ENCODE peak calls at places on chromosome 15, in five cellular contexts. A is stomach, Z is transverse colon, K is HCT116, F is SK-N-SH. Q is an unnamed sample.

GRCh38 chr15:89898628-89899302 is 5.0 kb upstream of the AP3S2 start:
- DNase-seq in Z (peak), F (peak), K (peak), A (peak), Q (peak)

GRCh38 chr15:59492389-59493377 is 54.7 kb downstream of the FAM81A start:
- DNase-seq in F (peak), A (peak), K (peak), Z (peak), Q (peak)

GRCh38 chr15:62875626-62876021 is 166.9 kb upstream of the TPM1 start:
- DNase-seq in Z (no peak), K (no peak), F (no peak), A (no peak), Q (no peak)

GRCh38 chr15:65862682-65863081 is 6.6 kb upstream of the RAB11A start:
- DNase-seq in Z (peak), K (peak), F (peak), A (peak), Q (peak)

GRCh38 chr15:62850318-62850717 is 192.2 kb upstream of the TPM1 start:
- DNase-seq in F (no peak), K (no peak), A (peak), Z (no peak), Q (no peak)

GRCh38 chr15:100663066-100663465 is 60.7 kb downstream of the ASB7 start:
- DNase-seq in A (no peak), Z (no peak), K (peak), F (peak), Q (no peak)

GRCh38 chr15:34241376-34242350 is 16.8 kb downstream of the EMC4 start:
- DNase-seq in Z (peak), A (no peak), F (peak), K (no peak), Q (peak)

GRCh38 chr15:43702174-43702573 is 8.5 kb downstream of the CKMT1A start:
- DNase-seq in F (no peak), A (no peak), Z (no peak), K (no peak), Q (no peak)

GRCh38 chr15:44537728-44538240 is 837 bp downstream of the EIF3J start:
- DNase-seq in Z (no peak), K (no peak), A (no peak), F (peak), Q (no peak)

GRCh38 chr15:38885477-38885952 is 320.9 kb upstream of the RASGRP1 start:
- DNase-seq in Z (no peak), F (no peak), K (no peak), A (no peak), Q (no peak)

GRCh38 chr15:38885001-38885400 is 320.4 kb upstream of the RASGRP1 start:
- DNase-seq in K (no peak), F (no peak), Z (no peak), A (no peak), Q (peak)

GRCh38 chr15:38886315-38887163 is 321.9 kb upstream of the RASGRP1 start:
- DNase-seq in K (no peak), A (no peak), Z (no peak), F (no peak), Q (no peak)

GRCh38 chr15:38890194-38890593 is 325.6 kb upstream of the RASGRP1 start:
- DNase-seq in Z (no peak), A (no peak), K (no peak), F (no peak), Q (peak)

DNA sequence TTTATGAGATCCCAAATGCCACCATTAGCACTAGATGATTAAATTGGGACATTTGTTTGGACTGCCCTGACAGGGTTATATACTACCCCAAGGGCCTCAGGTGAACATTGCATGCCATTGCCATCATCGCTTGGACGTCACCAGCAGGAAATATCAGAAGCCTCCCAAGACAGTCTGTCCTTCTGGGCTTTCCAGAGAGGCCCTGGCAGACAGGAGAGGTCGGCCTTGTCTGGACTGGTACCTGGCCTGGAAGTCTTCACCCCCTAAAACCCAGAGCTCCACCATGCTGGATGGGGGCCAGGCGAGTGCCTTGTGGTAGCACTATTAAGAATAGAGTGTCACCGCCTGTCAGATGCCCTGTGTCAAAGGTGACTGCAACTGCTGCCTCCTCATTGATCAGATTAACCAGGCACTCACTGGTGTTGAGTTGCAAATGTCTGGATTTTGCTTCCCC is 324.1 kb upstream of the RASGRP1 start:
- DNase-seq in A (no peak), K (no peak), F (peak), Z (no peak), Q (no peak)
- TF ChIP-seq POLR2AphosphoS5 in A (no peak), K (no peak), F (no peak), Z (no peak), Q (no peak)

DNA sequence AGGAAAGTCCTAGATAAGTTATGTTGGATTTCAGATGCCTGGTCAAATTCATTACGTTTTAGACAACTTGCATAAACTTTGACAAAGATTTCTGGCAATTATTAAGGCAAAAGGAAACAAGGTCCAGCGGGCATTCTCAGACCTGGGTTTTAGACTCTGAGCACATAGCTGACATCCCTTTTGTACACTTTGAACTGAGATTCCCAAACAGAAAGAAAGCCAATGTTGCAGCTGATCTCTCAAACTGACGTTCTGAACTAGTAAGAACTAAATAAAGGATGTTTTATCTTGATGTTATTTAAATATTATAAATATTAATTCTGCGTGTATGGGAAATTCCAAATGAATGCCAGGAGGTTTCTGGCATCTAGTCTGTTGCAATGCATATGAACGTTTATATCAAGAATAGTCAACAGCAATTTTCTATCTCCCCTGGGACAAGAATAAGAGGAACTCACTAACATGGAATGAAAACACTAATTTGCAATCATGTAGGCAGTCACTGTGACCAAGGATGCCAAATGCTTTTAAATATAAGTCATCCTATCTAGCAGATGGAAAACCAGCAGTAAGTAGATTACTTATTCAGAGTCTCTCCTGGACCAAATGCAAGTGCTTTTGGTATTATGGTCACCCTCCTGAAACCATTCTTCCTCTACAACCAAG is 202.1 kb downstream of the GREM1 start:
- DNase-seq in K (no peak), Z (no peak), A (no peak), F (no peak), Q (no peak)
- TF ChIP-seq POLR2AphosphoS5 in K (no peak), Z (no peak), A (peak), F (no peak), Q (no peak)

DNA sequence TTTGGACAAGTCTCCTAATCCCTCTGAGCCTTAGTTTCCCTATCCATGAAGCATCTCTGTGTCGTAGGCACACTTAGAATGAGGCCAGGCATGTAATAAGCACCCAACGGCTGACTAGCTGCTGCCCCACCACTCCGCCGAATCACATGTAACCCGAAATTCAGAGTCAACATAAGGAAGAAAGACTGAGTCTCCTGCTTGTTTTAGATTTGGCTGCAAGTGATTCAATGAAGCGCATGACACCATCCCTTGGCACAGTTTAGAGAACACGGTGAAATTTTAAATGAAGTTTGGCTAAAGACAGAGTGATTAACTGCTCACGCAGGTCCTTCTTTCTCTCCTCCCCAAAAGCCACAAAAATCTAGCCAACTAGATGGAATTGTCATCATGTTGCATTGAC is 279.2 kb downstream of the TLE3 start:
- DNase-seq in F (no peak), Z (no peak), K (no peak), A (no peak), Q (no peak)
- TF ChIP-seq POLR2AphosphoS5 in F (no peak), Z (no peak), K (no peak), A (no peak), Q (no peak)

GRCh38 chr15:78457101-78457500 is 19.1 kb downstream of the IREB2 start:
- DNase-seq in F (peak), A (no peak), K (no peak), Z (no peak), Q (peak)
- TF ChIP-seq POLR2AphosphoS5 in F (peak), A (no peak), K (no peak), Z (peak), Q (no peak)

GRCh38 chr15:74383695-74384565 is 16.5 kb upstream of the CYP11A1 start:
- DNase-seq in K (peak), A (peak), Z (no peak), F (no peak), Q (no peak)
- TF ChIP-seq POLR2AphosphoS5 in K (peak), A (no peak), Z (no peak), F (no peak), Q (no peak)

GRCh38 chr15:52240166-52240565 is 49.0 kb upstream of the GNB5 start:
- DNase-seq in Z (no peak), A (no peak), F (no peak), K (no peak), Q (no peak)

GRCh38 chr15:52247481-52247880 is 48.1 kb downstream of the MYO5C start:
- DNase-seq in A (no peak), K (no peak), F (no peak), Z (no peak), Q (no peak)

GRCh38 chr15:52241489-52241888 is 50.3 kb upstream of the GNB5 start:
- DNase-seq in K (no peak), A (no peak), Z (no peak), F (no peak), Q (no peak)

GRCh38 chr15:52247032-52247431 is 48.6 kb downstream of the MYO5C start:
- DNase-seq in Z (no peak), K (no peak), A (no peak), F (no peak), Q (no peak)

GRCh38 chr15:52243697-52244555 is 51.7 kb downstream of the MYO5C start:
- DNase-seq in A (no peak), F (no peak), Z (no peak), K (no peak), Q (no peak)
- TF ChIP-seq POLR2AphosphoS5 in A (no peak), F (no peak), Z (no peak), K (no peak), Q (no peak)

GRCh38 chr15:97483232-97483631 is 477.3 kb upstream of the ARRDC4 start:
- DNase-seq in K (no peak), F (no peak), Z (no peak), A (no peak), Q (no peak)

GRCh38 chr15:97482521-97482920 is 478.0 kb upstream of the ARRDC4 start:
- DNase-seq in Z (no peak), K (no peak), A (no peak), F (no peak), Q (no peak)

GRCh38 chr15:97479957-97480356 is 480.5 kb upstream of the ARRDC4 start:
- DNase-seq in K (no peak), Z (no peak), F (no peak), A (no peak), Q (no peak)
- TF ChIP-seq POLR2AphosphoS5 in K (no peak), Z (no peak), F (no peak), A (no peak), Q (no peak)